ENCODE peak calls at places on chromosomes 13 and 19, in ten cellular contexts. V is CD4-positive, alpha-beta T cell; Z is dorsolateral prefrontal cortex; G is lower lobe of right lung; F is A549; Q is psoas muscle; E is IMR-90; P is AG04450; K is tibial nerve; Y is left ventricle myocardium inferior. H is an unnamed sample.
A peak's percentile ranks its signal among the peaks of the same experiment; 100 is the strongest.

GRCh38 chr13:83153833-83154232 is 728.4 kb downstream of the SLITRK1 start:
- DNase-seq in Z (no peak), E (no peak), F (no peak), Y (no peak), V (no peak), Q (no peak), P (no peak), G (no peak), K (no peak), H (no peak)

GRCh38 chr19:44714597-44715169 is 15.7 kb downstream of the CEACAM16 start:
- DNase-seq in E (no peak), Z (no peak), K (no peak), P (no peak), F (no peak), Q (no peak), Y (no peak), V (no peak), G (no peak), H (no peak)

GRCh38 chr19:15551183-15552004 is 43.1 kb downstream of the CYP4F22 start:
- DNase-seq in K (no peak), V (peak; percentile 66), G (peak; percentile 57), Y (no peak), Z (no peak), F (peak; percentile 71), E (no peak), Q (peak; percentile 65), P (no peak), H (no peak)

GRCh38 chr13:40433577-40433976 is 232.9 kb downstream of the FOXO1 start:
- DNase-seq in F (no peak), E (no peak), V (no peak), Z (no peak), Y (no peak), Q (no peak), P (no peak), K (no peak), G (no peak), H (no peak)

GRCh38 chr19:6100284-6100915 is 9.9 kb downstream of the RFX2 start:
- DNase-seq in F (no peak), Q (peak; percentile 61), V (no peak), K (no peak), P (no peak), G (peak; percentile 68), Y (no peak), Z (no peak), E (no peak), H (no peak)

GRCh38 chr13:58827904-58828303 is 1196.4 kb downstream of the PCDH17 start:
- DNase-seq in K (no peak), Y (no peak), E (no peak), V (no peak), Q (no peak), F (no peak), G (no peak), Z (no peak), P (no peak), H (no peak)

GRCh38 chr19:46860846-46861690 is at the start of gene ARHGAP35:
- DNase-seq in P (no peak), K (no peak), Q (peak; percentile 56), V (peak; percentile 76), F (no peak), G (peak; percentile 66), E (no peak), Y (no peak), Z (no peak), H (no peak)

GRCh38 chr19:53057904-53058579 is 13.5 kb downstream of the ERVV-2 start:
- DNase-seq in F (no peak), P (no peak), G (peak; percentile 47), Q (no peak), Z (no peak), K (no peak), E (no peak), Y (peak; percentile 46), V (no peak), H (peak; percentile 17)

GRCh38 chr13:49683489-49683888 is 7.8 kb downstream of the EBPL start:
- DNase-seq in E (no peak), Z (no peak), V (no peak), Y (no peak), F (no peak), P (no peak), Q (no peak), G (no peak), K (no peak), H (no peak)

GRCh38 chr13:111292710-111293485 is 27.5 kb upstream of the TEX29 start:
- DNase-seq in E (no peak), V (no peak), G (no peak), K (no peak), Y (no peak), Q (no peak), F (no peak), P (no peak), Z (no peak), H (no peak)

GRCh38 chr19:19704836-19705235 is 28.1 kb downstream of the ZNF14 start:
- DNase-seq in F (no peak), V (no peak), G (no peak), Q (no peak), E (no peak), Z (no peak), Y (no peak), P (no peak), K (no peak), H (no peak)

GRCh38 chr19:40147338-40147692 is 43.9 kb upstream of the MAP3K10 start:
- DNase-seq in Q (no peak), V (no peak), F (no peak), Z (no peak), G (no peak), Y (no peak), P (no peak), E (no peak), K (no peak), H (no peak)

GRCh38 chr19:42114412-42114811 is 17.8 kb downstream of the POU2F2 start:
- DNase-seq in Q (peak; percentile 39), P (no peak), G (no peak), V (no peak), Z (no peak), K (no peak), F (no peak), Y (no peak), E (no peak), H (no peak)

GRCh38 chr19:46069841-46070341 is 29.1 kb upstream of the IGFL4 start:
- DNase-seq in P (peak; percentile 74), Y (no peak), V (no peak), E (peak; percentile 93), Q (no peak), K (no peak), G (no peak), F (peak; percentile 75), Z (no peak), H (peak; percentile 93)

DNA sequence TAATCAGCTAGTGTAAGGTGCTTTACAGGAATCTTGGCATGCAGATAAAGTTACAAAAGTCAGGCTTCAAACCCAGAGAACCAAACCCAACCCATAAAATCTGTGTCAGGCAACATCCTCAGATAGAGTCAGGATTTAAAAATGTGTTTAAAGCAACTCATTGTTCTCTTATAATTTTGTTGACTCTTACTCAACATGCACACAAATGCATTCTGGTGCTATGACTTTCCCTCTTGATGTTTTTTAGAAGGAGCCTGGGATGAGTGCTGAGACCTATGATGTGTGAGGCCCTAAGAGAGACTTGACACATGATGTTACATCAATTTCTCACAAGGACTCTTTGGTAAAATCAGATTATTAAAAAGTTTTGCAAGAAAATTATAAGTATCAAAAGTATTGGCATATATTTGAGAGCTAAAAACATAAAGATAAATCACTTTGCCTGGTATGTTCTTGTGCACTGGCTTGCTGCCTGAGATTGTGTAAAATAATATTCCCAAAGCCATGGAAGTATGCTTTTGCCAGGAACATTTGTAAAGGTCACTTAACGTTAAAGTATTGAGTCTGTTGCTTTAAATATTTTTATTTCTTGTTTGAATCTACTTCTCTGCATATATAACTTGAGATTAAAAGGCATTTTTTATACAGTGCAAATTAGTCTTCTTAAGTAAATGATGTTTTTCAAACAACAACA is 173.9 kb downstream of the DCLK1 start:
- DNase-seq in Z (no peak), F (no peak), K (no peak), P (no peak), V (no peak), E (peak; percentile 50), Y (no peak), G (no peak), Q (no peak), H (peak; percentile 23)
- H3K27ac ChIP-seq in Z (no peak overlapping the region), F (no peak overlapping the region), K (no peak overlapping the region), P (no peak overlapping the region), V (no peak overlapping the region), E (no peak overlapping the region), Y (peak overlapping the region; percentile 56), G (no peak overlapping the region), Q (peak overlapping the region; percentile 30), H (no peak overlapping the region)

DNA sequence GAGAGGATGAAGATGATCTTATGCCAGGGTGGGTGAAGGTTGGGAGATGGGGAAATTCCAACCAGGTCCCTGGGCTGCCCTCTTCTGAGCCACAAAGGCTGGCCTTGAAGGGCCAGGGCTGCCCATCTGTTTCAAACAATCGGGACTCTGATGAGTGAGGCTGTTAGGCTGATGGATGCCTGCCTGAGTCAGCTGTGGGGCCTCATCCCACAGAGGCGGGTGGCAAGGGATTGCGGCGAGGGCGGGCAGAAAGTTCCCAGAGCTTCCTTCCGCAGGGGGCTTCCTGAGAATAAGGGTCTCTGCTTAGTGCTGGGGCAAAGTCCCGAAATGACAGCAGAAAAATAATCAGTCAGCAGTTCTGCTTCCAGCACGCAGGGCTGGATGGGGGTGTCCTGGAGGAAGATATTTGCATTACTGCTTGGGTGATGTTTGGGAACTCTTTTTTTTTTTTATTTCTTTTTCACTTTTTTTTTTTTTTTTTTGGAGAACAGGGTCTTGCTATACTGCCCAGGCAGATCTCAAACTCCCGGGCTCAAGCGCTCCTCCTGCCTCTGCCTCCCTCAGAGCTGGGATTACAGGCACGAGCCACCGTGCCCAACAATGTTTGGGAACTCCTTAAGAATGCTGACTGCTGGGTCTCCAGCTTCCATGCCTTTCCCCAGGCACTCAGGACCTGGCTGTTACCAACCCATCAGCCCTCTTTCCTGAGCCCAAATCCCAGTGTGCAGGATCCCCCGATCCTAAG is 14.1 kb downstream of the SH3GL1 start:
- DNase-seq in G (no peak), Q (peak; percentile 44), V (no peak), F (no peak), Y (no peak), E (peak; percentile 53), Z (peak; percentile 69), K (no peak), P (no peak), H (no peak)
- H3K27ac ChIP-seq in G (no peak overlapping the region), Q (no peak overlapping the region), V (no peak overlapping the region), F (no peak overlapping the region), Y (no peak overlapping the region), E (peak overlapping the region; percentile 1), Z (peak overlapping the region; percentile 86), K (peak overlapping the region; percentile 65), P (peak overlapping the region; percentile 65), H (no peak overlapping the region)

DNA sequence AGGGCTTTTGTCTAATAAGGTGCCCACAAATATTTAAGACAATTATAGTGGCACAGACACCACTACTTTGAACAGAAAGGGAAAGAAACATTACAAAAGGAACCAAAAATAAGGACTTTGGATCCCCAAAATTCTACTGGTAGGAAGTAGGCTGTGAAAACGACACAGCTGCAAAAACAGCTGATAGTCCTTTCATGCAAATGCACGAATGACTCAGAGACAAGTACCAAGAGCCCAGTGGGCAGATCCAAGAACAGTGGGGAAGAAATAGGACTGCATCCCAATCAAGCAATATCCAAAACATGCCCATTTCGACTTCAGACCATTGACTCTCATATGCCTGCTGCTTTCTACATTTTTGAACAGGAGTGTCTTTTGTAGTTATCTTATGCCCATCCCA is 269.4 kb upstream of the NBEA start:
- DNase-seq in Y (no peak), F (no peak), E (no peak), P (no peak), Z (no peak), Q (no peak), K (no peak), G (no peak), V (no peak), H (peak; percentile 29)
- H3K27ac ChIP-seq in Y (peak overlapping the region; percentile 84), F (no peak overlapping the region), E (no peak overlapping the region), P (no peak overlapping the region), Z (peak overlapping the region; percentile 75), Q (no peak overlapping the region), K (no peak overlapping the region), G (no peak overlapping the region), V (no peak overlapping the region), H (no peak overlapping the region)

GRCh38 chr19:48108997-48109782 is 1.4 kb downstream of the PLA2G4C start:
- DNase-seq in Q (no peak), V (no peak), F (no peak), G (no peak), Z (no peak), P (no peak), K (no peak), E (no peak), Y (no peak), H (no peak)
- H3K27ac ChIP-seq in Q (peak overlapping the region; percentile 94), V (no peak overlapping the region), F (no peak overlapping the region), G (no peak overlapping the region), Z (peak overlapping the region; percentile 100), P (no peak overlapping the region), K (no peak overlapping the region), E (no peak overlapping the region), Y (peak overlapping the region; percentile 96), H (no peak overlapping the region)

H was measured in mammary epithelial cell.